ENCODE peak calls at places on chromosomes 3 and 15, in nine cellular contexts. U is SK-N-DZ; I is activated CD8-positive, alpha-beta memory T cell treated with anti-CD3 and anti-CD28 coated beads for 48 hours; C is fibroblast of lung; G is T-helper 9 cell; W is nephron progenitor cell; Z is hepatic stellate cell; Q is NCI-H1930; N is right atrium auricular region. P is an unnamed sample.

GRCh38 chr15:64749167-64749566 is 26.2 kb downstream of the RBPMS2 start:
- DNase-seq in I (no peak), U (no peak), G (no peak), N (no peak), Z (no peak), C (peak; percentile 84), W (no peak), Q (no peak), P (no peak)

GRCh38 chr3:58924581-58924980 is 125.2 kb downstream of the CFAP20DC start:
- DNase-seq in W (no peak), C (peak; percentile 75), I (no peak), G (no peak), U (no peak), Z (no peak), Q (no peak), N (no peak), P (no peak)

GRCh38 chr3:184558726-184559125 is 2.9 kb upstream of the EPHB3 start:
- DNase-seq in U (no peak), C (no peak), W (no peak), N (no peak), Q (no peak), I (no peak), G (no peak), Z (no peak), P (no peak)

GRCh38 chr15:76492538-76492937 is 156.0 kb downstream of the ISL2 start:
- DNase-seq in Q (no peak), I (no peak), U (no peak), C (no peak), W (no peak), G (no peak), Z (no peak), N (no peak), P (no peak)

GRCh38 chr3:197022405-197023231 is 7.0 kb downstream of the MELTF start:
- DNase-seq in Z (peak; percentile 13), W (no peak), U (no peak), I (no peak), Q (no peak), N (peak; percentile 51), G (no peak), C (no peak), P (no peak)

GRCh38 chr3:190486201-190486865 is 27.6 kb upstream of the IL1RAP start:
- DNase-seq in N (no peak), G (no peak), C (peak; percentile 69), Z (no peak), W (no peak), I (no peak), Q (no peak), U (no peak), P (peak; percentile 13)

GRCh38 chr3:172559029-172559428 is 35.8 kb upstream of the TNFSF10 start:
- DNase-seq in N (no peak), Z (no peak), I (no peak), U (no peak), G (no peak), C (no peak), Q (no peak), W (no peak), P (no peak)

GRCh38 chr15:49731187-49731828 is 110.5 kb downstream of the DTWD1 start:
- DNase-seq in W (no peak), I (no peak), C (no peak), Z (no peak), G (no peak), Q (no peak), U (no peak), N (no peak), P (no peak)

GRCh38 chr15:78024883-78025282 is 52.6 kb downstream of the TBC1D2B start:
- DNase-seq in C (no peak), U (no peak), W (no peak), N (no peak), G (no peak), I (no peak), Q (no peak), Z (no peak), P (no peak)

GRCh38 chr15:44706946-44707636 is 4.0 kb downstream of the PATL2 start:
- DNase-seq in U (no peak), C (no peak), G (no peak), Q (no peak), W (no peak), N (no peak), I (no peak), Z (no peak), P (no peak)

GRCh38 chr3:47016934-47017435 is 37.5 kb downstream of the NBEAL2 start:
- DNase-seq in Q (no peak), G (no peak), N (no peak), C (peak; percentile 92), I (no peak), W (no peak), Z (peak; percentile 87), U (no peak), P (no peak)

GRCh38 chr15:48177383-48177874 is 666 bp downstream of the MYEF2 start:
- DNase-seq in C (peak; percentile 70), Q (peak; percentile 3), G (no peak), U (peak; percentile 55), Z (peak; percentile 19), W (no peak), N (no peak), I (no peak), P (peak; percentile 3)

GRCh38 chr3:177904661-177905060 is 631.6 kb upstream of the KCNMB2 start:
- DNase-seq in G (no peak), W (no peak), U (no peak), I (no peak), C (peak; percentile 84), Z (peak; percentile 56), N (no peak), Q (no peak), P (no peak)

GRCh38 chr3:166743463-166744134 is 636.5 kb downstream of the ZBBX start:
- DNase-seq in N (no peak), Q (no peak), Z (no peak), U (no peak), I (no peak), G (no peak), W (no peak), C (no peak), P (no peak)

GRCh38 chr3:140276698-140277097 is 341.7 kb downstream of the CLSTN2 start:
- DNase-seq in W (no peak), G (no peak), N (no peak), I (no peak), Z (no peak), U (no peak), Q (no peak), C (peak; percentile 16), P (no peak)

GRCh38 chr15:66997212-66997611 is 68.2 kb upstream of the SMAD3 start:
- DNase-seq in W (no peak), G (no peak), Z (peak; percentile 81), I (no peak), Q (no peak), U (no peak), N (no peak), C (peak; percentile 92), P (no peak)

P was measured in NCI-H1417 treated with DMSO at 0.1 percent for 48 hours.